ENCODE peak calls at places on chromosomes 5 and 9, in ten cellular contexts. One of them, this sample, is unnamed.

GRCh38 chr9:129548571-129549135 is 72.2 kb downstream of the C9orf50 start:
- DNase-seq in Right ventricle myocardium inferior: peak; percentile 79
- DNase-seq in endodermal cell: no peak
- DNase-seq in activated CD8-positive, alpha-beta memory T cell treated with anti-CD3 and anti-CD28 coated beads, Interleukin-2, amount 10 ng/mL, durations not matched to agents 7 days and 5 days: no peak
- DNase-seq in AG09309: no peak
- DNase-seq in BJ: no peak
- DNase-seq in choroid plexus epithelial cell: no peak
- DNase-seq in PC-9: no peak
- DNase-seq in astrocyte of the spinal cord: no peak
- DNase-seq in NCI-H1436: no peak
- DNase-seq in this sample: peak; percentile 69

GRCh38 chr5:54872810-54873209 is 112.6 kb downstream of the ESM1 start:
- DNase-seq in Right ventricle myocardium inferior: no peak
- DNase-seq in endodermal cell: peak; percentile 50
- DNase-seq in activated CD8-positive, alpha-beta memory T cell treated with anti-CD3 and anti-CD28 coated beads, Interleukin-2, amount 10 ng/mL, durations not matched to agents 7 days and 5 days: no peak
- DNase-seq in AG09309: no peak
- DNase-seq in BJ: no peak
- DNase-seq in choroid plexus epithelial cell: no peak
- DNase-seq in PC-9: no peak
- DNase-seq in astrocyte of the spinal cord: no peak
- DNase-seq in NCI-H1436: no peak
- DNase-seq in this sample: no peak

GRCh38 chr5:141709704-141710267 is 27.8 kb upstream of the ARAP3 start:
- DNase-seq in Right ventricle myocardium inferior: no peak
- DNase-seq in endodermal cell: no peak
- DNase-seq in activated CD8-positive, alpha-beta memory T cell treated with anti-CD3 and anti-CD28 coated beads, Interleukin-2, amount 10 ng/mL, durations not matched to agents 7 days and 5 days: no peak
- DNase-seq in AG09309: no peak
- DNase-seq in BJ: no peak
- DNase-seq in choroid plexus epithelial cell: no peak
- DNase-seq in PC-9: no peak
- DNase-seq in astrocyte of the spinal cord: no peak
- DNase-seq in NCI-H1436: no peak
- DNase-seq in this sample: no peak

GRCh38 chr5:109721741-109722140 is 32.0 kb downstream of the MAN2A1 start:
- DNase-seq in Right ventricle myocardium inferior: no peak
- DNase-seq in endodermal cell: no peak
- DNase-seq in activated CD8-positive, alpha-beta memory T cell treated with anti-CD3 and anti-CD28 coated beads, Interleukin-2, amount 10 ng/mL, durations not matched to agents 7 days and 5 days: no peak
- DNase-seq in AG09309: no peak
- DNase-seq in BJ: no peak
- DNase-seq in choroid plexus epithelial cell: no peak
- DNase-seq in PC-9: no peak
- DNase-seq in astrocyte of the spinal cord: no peak
- DNase-seq in NCI-H1436: peak; percentile 78
- DNase-seq in this sample: no peak

GRCh38 chr5:177447066-177447610 is 524 bp downstream of the PRR7 start:
- DNase-seq in Right ventricle myocardium inferior: peak; percentile 78
- DNase-seq in endodermal cell: peak; percentile 86
- DNase-seq in activated CD8-positive, alpha-beta memory T cell treated with anti-CD3 and anti-CD28 coated beads, Interleukin-2, amount 10 ng/mL, durations not matched to agents 7 days and 5 days: peak; percentile 78
- DNase-seq in AG09309: no peak
- DNase-seq in BJ: no peak
- DNase-seq in choroid plexus epithelial cell: peak; percentile 42
- DNase-seq in PC-9: no peak
- DNase-seq in astrocyte of the spinal cord: no peak
- DNase-seq in NCI-H1436: peak; percentile 33
- DNase-seq in this sample: peak; percentile 57

GRCh38 chr9:105332471-105332870 is 88.0 kb downstream of the SLC44A1 start:
- DNase-seq in Right ventricle myocardium inferior: no peak
- DNase-seq in endodermal cell: no peak
- DNase-seq in activated CD8-positive, alpha-beta memory T cell treated with anti-CD3 and anti-CD28 coated beads, Interleukin-2, amount 10 ng/mL, durations not matched to agents 7 days and 5 days: no peak
- DNase-seq in AG09309: no peak
- DNase-seq in BJ: no peak
- DNase-seq in choroid plexus epithelial cell: no peak
- DNase-seq in PC-9: no peak
- DNase-seq in astrocyte of the spinal cord: no peak
- DNase-seq in NCI-H1436: no peak
- DNase-seq in this sample: no peak

GRCh38 chr5:96958977-96959376 is 23.1 kb downstream of the LNPEP start:
- DNase-seq in Right ventricle myocardium inferior: no peak
- DNase-seq in endodermal cell: no peak
- DNase-seq in activated CD8-positive, alpha-beta memory T cell treated with anti-CD3 and anti-CD28 coated beads, Interleukin-2, amount 10 ng/mL, durations not matched to agents 7 days and 5 days: no peak
- DNase-seq in AG09309: no peak
- DNase-seq in BJ: no peak
- DNase-seq in choroid plexus epithelial cell: no peak
- DNase-seq in PC-9: no peak
- DNase-seq in astrocyte of the spinal cord: no peak
- DNase-seq in NCI-H1436: no peak
- DNase-seq in this sample: no peak

GRCh38 chr9:132487351-132487791 is 77.4 kb downstream of the CFAP77 start:
- DNase-seq in Right ventricle myocardium inferior: no peak
- DNase-seq in endodermal cell: no peak
- DNase-seq in activated CD8-positive, alpha-beta memory T cell treated with anti-CD3 and anti-CD28 coated beads, Interleukin-2, amount 10 ng/mL, durations not matched to agents 7 days and 5 days: peak; percentile 59
- DNase-seq in AG09309: no peak
- DNase-seq in BJ: no peak
- DNase-seq in choroid plexus epithelial cell: no peak
- DNase-seq in PC-9: no peak
- DNase-seq in astrocyte of the spinal cord: no peak
- DNase-seq in NCI-H1436: no peak
- DNase-seq in this sample: no peak

GRCh38 chr9:127568618-127568970 is 43.5 kb upstream of the STXBP1 start:
- DNase-seq in Right ventricle myocardium inferior: no peak
- DNase-seq in endodermal cell: no peak
- DNase-seq in activated CD8-positive, alpha-beta memory T cell treated with anti-CD3 and anti-CD28 coated beads, Interleukin-2, amount 10 ng/mL, durations not matched to agents 7 days and 5 days: no peak
- DNase-seq in AG09309: no peak
- DNase-seq in BJ: no peak
- DNase-seq in choroid plexus epithelial cell: no peak
- DNase-seq in PC-9: no peak
- DNase-seq in astrocyte of the spinal cord: no peak
- DNase-seq in NCI-H1436: no peak
- DNase-seq in this sample: no peak

GRCh38 chr5:168114444-168115017 is 176.9 kb upstream of the WWC1 start:
- DNase-seq in Right ventricle myocardium inferior: no peak
- DNase-seq in endodermal cell: peak; percentile 94
- DNase-seq in activated CD8-positive, alpha-beta memory T cell treated with anti-CD3 and anti-CD28 coated beads, Interleukin-2, amount 10 ng/mL, durations not matched to agents 7 days and 5 days: peak; percentile 54
- DNase-seq in AG09309: no peak
- DNase-seq in BJ: no peak
- DNase-seq in choroid plexus epithelial cell: peak; percentile 44
- DNase-seq in PC-9: peak; percentile 50
- DNase-seq in astrocyte of the spinal cord: peak; percentile 36
- DNase-seq in NCI-H1436: peak; percentile 36
- DNase-seq in this sample: peak; percentile 59

GRCh38 chr9:96758845-96759673 is 18.8 kb downstream of the ZNF510 start:
- DNase-seq in Right ventricle myocardium inferior: no peak
- DNase-seq in endodermal cell: no peak
- DNase-seq in activated CD8-positive, alpha-beta memory T cell treated with anti-CD3 and anti-CD28 coated beads, Interleukin-2, amount 10 ng/mL, durations not matched to agents 7 days and 5 days: no peak
- DNase-seq in AG09309: no peak
- DNase-seq in BJ: no peak
- DNase-seq in choroid plexus epithelial cell: peak; percentile 14
- DNase-seq in PC-9: no peak
- DNase-seq in astrocyte of the spinal cord: peak; percentile 18
- DNase-seq in NCI-H1436: no peak
- DNase-seq in this sample: no peak

GRCh38 chr9:18906656-18907395 is 126.2 kb downstream of the SAXO1 start:
- DNase-seq in Right ventricle myocardium inferior: no peak
- DNase-seq in endodermal cell: no peak
- DNase-seq in activated CD8-positive, alpha-beta memory T cell treated with anti-CD3 and anti-CD28 coated beads, Interleukin-2, amount 10 ng/mL, durations not matched to agents 7 days and 5 days: no peak
- DNase-seq in AG09309: no peak
- DNase-seq in BJ: no peak
- DNase-seq in choroid plexus epithelial cell: peak; percentile 71
- DNase-seq in PC-9: no peak
- DNase-seq in astrocyte of the spinal cord: peak; percentile 65
- DNase-seq in NCI-H1436: no peak
- DNase-seq in this sample: no peak

GRCh38 chr5:22900801-22901310 is 47.7 kb upstream of the CDH12 start:
- DNase-seq in Right ventricle myocardium inferior: no peak
- DNase-seq in endodermal cell: no peak
- DNase-seq in activated CD8-positive, alpha-beta memory T cell treated with anti-CD3 and anti-CD28 coated beads, Interleukin-2, amount 10 ng/mL, durations not matched to agents 7 days and 5 days: no peak
- DNase-seq in AG09309: no peak
- DNase-seq in BJ: no peak
- DNase-seq in choroid plexus epithelial cell: no peak
- DNase-seq in PC-9: no peak
- DNase-seq in astrocyte of the spinal cord: no peak
- DNase-seq in NCI-H1436: no peak
- DNase-seq in this sample: no peak

This sample was measured in left ventricle myocardium superior.